ENCODE peak calls at places on chromosomes 2 and 18, in six cellular contexts. One of them, this sample, is unnamed.

GRCh38 chr2:70688427-70688826 is 79.6 kb downstream of the ADD2 start:
- DNase-seq in NCI-H510A treated with DMSO at 0.1 percent for 48 hours: no peak
- DNase-seq in NCI-H446 treated with DMSO at 0.1 percent for 48 hours: no peak
- DNase-seq in breast epithelium: no peak
- DNase-seq in cardiac fibroblast: no peak
- DNase-seq in fibroblast of the aortic adventitia: no peak
- DNase-seq in this sample: no peak

GRCh38 chr2:151465771-151466170 is 56.1 kb downstream of the RIF1 start:
- DNase-seq in NCI-H510A treated with DMSO at 0.1 percent for 48 hours: no peak
- DNase-seq in NCI-H446 treated with DMSO at 0.1 percent for 48 hours: no peak
- DNase-seq in breast epithelium: no peak
- DNase-seq in cardiac fibroblast: no peak
- DNase-seq in fibroblast of the aortic adventitia: no peak
- DNase-seq in this sample: no peak

GRCh38 chr2:230160112-230160660 is 59.6 kb downstream of the SP110 start:
- DNase-seq in NCI-H510A treated with DMSO at 0.1 percent for 48 hours: peak
- DNase-seq in NCI-H446 treated with DMSO at 0.1 percent for 48 hours: no peak
- DNase-seq in breast epithelium: no peak
- DNase-seq in cardiac fibroblast: peak
- DNase-seq in fibroblast of the aortic adventitia: peak
- DNase-seq in this sample: peak

GRCh38 chr18:46152808-46153617 is 48.8 kb downstream of the HAUS1 start:
- DNase-seq in NCI-H510A treated with DMSO at 0.1 percent for 48 hours: peak
- DNase-seq in NCI-H446 treated with DMSO at 0.1 percent for 48 hours: no peak
- DNase-seq in breast epithelium: no peak
- DNase-seq in cardiac fibroblast: no peak
- DNase-seq in fibroblast of the aortic adventitia: no peak
- DNase-seq in this sample: no peak

GRCh38 chr2:10091182-10091932 is 11.1 kb upstream of the CYS1 start:
- DNase-seq in NCI-H510A treated with DMSO at 0.1 percent for 48 hours: no peak
- DNase-seq in NCI-H446 treated with DMSO at 0.1 percent for 48 hours: no peak
- DNase-seq in breast epithelium: no peak
- DNase-seq in cardiac fibroblast: no peak
- DNase-seq in fibroblast of the aortic adventitia: no peak
- DNase-seq in this sample: no peak

GRCh38 chr2:126761981-126762878 is 106.3 kb downstream of the GYPC start:
- DNase-seq in NCI-H510A treated with DMSO at 0.1 percent for 48 hours: no peak
- DNase-seq in NCI-H446 treated with DMSO at 0.1 percent for 48 hours: no peak
- DNase-seq in breast epithelium: no peak
- DNase-seq in cardiac fibroblast: no peak
- DNase-seq in fibroblast of the aortic adventitia: no peak
- DNase-seq in this sample: no peak

GRCh38 chr18:48893559-48894265 is 57.1 kb downstream of the SMAD7 start:
- DNase-seq in NCI-H510A treated with DMSO at 0.1 percent for 48 hours: no peak
- DNase-seq in NCI-H446 treated with DMSO at 0.1 percent for 48 hours: no peak
- DNase-seq in breast epithelium: no peak
- DNase-seq in cardiac fibroblast: no peak
- DNase-seq in fibroblast of the aortic adventitia: no peak
- DNase-seq in this sample: no peak

GRCh38 chr18:28236487-28236886 is 59.6 kb upstream of the CDH2 start:
- DNase-seq in NCI-H510A treated with DMSO at 0.1 percent for 48 hours: no peak
- DNase-seq in NCI-H446 treated with DMSO at 0.1 percent for 48 hours: no peak
- DNase-seq in breast epithelium: no peak
- DNase-seq in cardiac fibroblast: no peak
- DNase-seq in fibroblast of the aortic adventitia: no peak
- DNase-seq in this sample: no peak

GRCh38 chr2:15797231-15797945 is 143.0 kb upstream of the MYCN start:
- DNase-seq in NCI-H510A treated with DMSO at 0.1 percent for 48 hours: no peak
- DNase-seq in NCI-H446 treated with DMSO at 0.1 percent for 48 hours: no peak
- DNase-seq in breast epithelium: no peak
- DNase-seq in cardiac fibroblast: no peak
- DNase-seq in fibroblast of the aortic adventitia: no peak
- DNase-seq in this sample: no peak

GRCh38 chr2:191748050-191748449 is 70.1 kb downstream of the NABP1 start:
- DNase-seq in NCI-H510A treated with DMSO at 0.1 percent for 48 hours: no peak
- DNase-seq in NCI-H446 treated with DMSO at 0.1 percent for 48 hours: no peak
- DNase-seq in breast epithelium: no peak
- DNase-seq in cardiac fibroblast: peak
- DNase-seq in fibroblast of the aortic adventitia: peak
- DNase-seq in this sample: no peak

GRCh38 chr2:240358821-240359342 is 76.6 kb upstream of the GPC1 start:
- DNase-seq in NCI-H510A treated with DMSO at 0.1 percent for 48 hours: no peak
- DNase-seq in NCI-H446 treated with DMSO at 0.1 percent for 48 hours: no peak
- DNase-seq in breast epithelium: no peak
- DNase-seq in cardiac fibroblast: no peak
- DNase-seq in fibroblast of the aortic adventitia: no peak
- DNase-seq in this sample: no peak

GRCh38 chr2:126907671-126908070 is 9.0 kb downstream of the TEX51 start:
- DNase-seq in NCI-H510A treated with DMSO at 0.1 percent for 48 hours: no peak
- DNase-seq in NCI-H446 treated with DMSO at 0.1 percent for 48 hours: no peak
- DNase-seq in breast epithelium: no peak
- DNase-seq in cardiac fibroblast: no peak
- DNase-seq in fibroblast of the aortic adventitia: no peak
- DNase-seq in this sample: no peak

GRCh38 chr18:36624451-36625167 is 204.2 kb downstream of the TPGS2 start:
- DNase-seq in NCI-H510A treated with DMSO at 0.1 percent for 48 hours: no peak
- DNase-seq in NCI-H446 treated with DMSO at 0.1 percent for 48 hours: no peak
- DNase-seq in breast epithelium: no peak
- DNase-seq in cardiac fibroblast: no peak
- DNase-seq in fibroblast of the aortic adventitia: no peak
- DNase-seq in this sample: no peak

GRCh38 chr2:68709421-68709911 is 25.1 kb upstream of the ARHGAP25 start:
- DNase-seq in NCI-H510A treated with DMSO at 0.1 percent for 48 hours: peak
- DNase-seq in NCI-H446 treated with DMSO at 0.1 percent for 48 hours: peak
- DNase-seq in breast epithelium: no peak
- DNase-seq in cardiac fibroblast: peak
- DNase-seq in fibroblast of the aortic adventitia: peak
- DNase-seq in this sample: peak

GRCh38 chr2:172745636-172746035 is 10.0 kb downstream of the RAPGEF4 start:
- DNase-seq in NCI-H510A treated with DMSO at 0.1 percent for 48 hours: no peak
- DNase-seq in NCI-H446 treated with DMSO at 0.1 percent for 48 hours: no peak
- DNase-seq in breast epithelium: no peak
- DNase-seq in cardiac fibroblast: no peak
- DNase-seq in fibroblast of the aortic adventitia: peak
- DNase-seq in this sample: no peak

GRCh38 chr2:156124458-156124857 is 208.1 kb downstream of the NR4A2 start:
- DNase-seq in NCI-H510A treated with DMSO at 0.1 percent for 48 hours: no peak
- DNase-seq in NCI-H446 treated with DMSO at 0.1 percent for 48 hours: no peak
- DNase-seq in breast epithelium: no peak
- DNase-seq in cardiac fibroblast: no peak
- DNase-seq in fibroblast of the aortic adventitia: no peak
- DNase-seq in this sample: no peak

GRCh38 chr2:45882707-45883106 is 231.2 kb downstream of the PRKCE start:
- DNase-seq in NCI-H510A treated with DMSO at 0.1 percent for 48 hours: no peak
- DNase-seq in NCI-H446 treated with DMSO at 0.1 percent for 48 hours: peak
- DNase-seq in breast epithelium: no peak
- DNase-seq in cardiac fibroblast: peak
- DNase-seq in fibroblast of the aortic adventitia: peak
- DNase-seq in this sample: no peak

GRCh38 chr2:223618172-223619035 is 16.2 kb upstream of the SCG2 start:
- DNase-seq in NCI-H510A treated with DMSO at 0.1 percent for 48 hours: no peak
- DNase-seq in NCI-H446 treated with DMSO at 0.1 percent for 48 hours: no peak
- DNase-seq in breast epithelium: no peak
- DNase-seq in cardiac fibroblast: no peak
- DNase-seq in fibroblast of the aortic adventitia: no peak
- DNase-seq in this sample: no peak

GRCh38 chr2:201661366-201661765 is 18.1 kb upstream of the TMEM237 start:
- DNase-seq in NCI-H510A treated with DMSO at 0.1 percent for 48 hours: no peak
- DNase-seq in NCI-H446 treated with DMSO at 0.1 percent for 48 hours: no peak
- DNase-seq in breast epithelium: no peak
- DNase-seq in cardiac fibroblast: peak
- DNase-seq in fibroblast of the aortic adventitia: no peak
- DNase-seq in this sample: no peak

GRCh38 chr2:233264667-233265066 is 13.2 kb downstream of the ATG16L1 start:
- DNase-seq in NCI-H510A treated with DMSO at 0.1 percent for 48 hours: no peak
- DNase-seq in NCI-H446 treated with DMSO at 0.1 percent for 48 hours: no peak
- DNase-seq in breast epithelium: no peak
- DNase-seq in cardiac fibroblast: no peak
- DNase-seq in fibroblast of the aortic adventitia: no peak
- DNase-seq in this sample: no peak

GRCh38 chr18:33317640-33318039 is 122.9 kb downstream of the CCDC178 start:
- DNase-seq in NCI-H510A treated with DMSO at 0.1 percent for 48 hours: no peak
- DNase-seq in NCI-H446 treated with DMSO at 0.1 percent for 48 hours: no peak
- DNase-seq in breast epithelium: no peak
- DNase-seq in cardiac fibroblast: no peak
- DNase-seq in fibroblast of the aortic adventitia: no peak
- DNase-seq in this sample: no peak

GRCh38 chr2:239311132-239312040 is 89.4 kb downstream of the HDAC4 start:
- DNase-seq in NCI-H510A treated with DMSO at 0.1 percent for 48 hours: peak
- DNase-seq in NCI-H446 treated with DMSO at 0.1 percent for 48 hours: no peak
- DNase-seq in breast epithelium: no peak
- DNase-seq in cardiac fibroblast: no peak
- DNase-seq in fibroblast of the aortic adventitia: no peak
- DNase-seq in this sample: no peak

GRCh38 chr2:180573951-180574350 is 406.5 kb upstream of the UBE2E3 start:
- DNase-seq in NCI-H510A treated with DMSO at 0.1 percent for 48 hours: no peak
- DNase-seq in NCI-H446 treated with DMSO at 0.1 percent for 48 hours: no peak
- DNase-seq in breast epithelium: no peak
- DNase-seq in cardiac fibroblast: peak
- DNase-seq in fibroblast of the aortic adventitia: peak
- DNase-seq in this sample: peak

GRCh38 chr18:3007491-3007890 is 5.5 kb downstream of the LPIN2 start:
- DNase-seq in NCI-H510A treated with DMSO at 0.1 percent for 48 hours: no peak
- DNase-seq in NCI-H446 treated with DMSO at 0.1 percent for 48 hours: no peak
- DNase-seq in breast epithelium: no peak
- DNase-seq in cardiac fibroblast: no peak
- DNase-seq in fibroblast of the aortic adventitia: no peak
- DNase-seq in this sample: no peak

GRCh38 chr18:7002107-7002506 is 115.5 kb downstream of the LAMA1 start:
- DNase-seq in NCI-H510A treated with DMSO at 0.1 percent for 48 hours: peak
- DNase-seq in NCI-H446 treated with DMSO at 0.1 percent for 48 hours: no peak
- DNase-seq in breast epithelium: no peak
- DNase-seq in cardiac fibroblast: no peak
- DNase-seq in fibroblast of the aortic adventitia: no peak
- DNase-seq in this sample: no peak

GRCh38 chr18:23977709-23978483 is 36.7 kb upstream of the TTC39C start:
- DNase-seq in NCI-H510A treated with DMSO at 0.1 percent for 48 hours: no peak
- DNase-seq in NCI-H446 treated with DMSO at 0.1 percent for 48 hours: no peak
- DNase-seq in breast epithelium: no peak
- DNase-seq in cardiac fibroblast: peak
- DNase-seq in fibroblast of the aortic adventitia: peak
- DNase-seq in this sample: no peak

GRCh38 chr18:8595445-8595844 is 13.8 kb upstream of the RAB12 start:
- DNase-seq in NCI-H510A treated with DMSO at 0.1 percent for 48 hours: no peak
- DNase-seq in NCI-H446 treated with DMSO at 0.1 percent for 48 hours: no peak
- DNase-seq in breast epithelium: no peak
- DNase-seq in cardiac fibroblast: no peak
- DNase-seq in fibroblast of the aortic adventitia: no peak
- DNase-seq in this sample: no peak

GRCh38 chr2:55720417-55720816 is 26.8 kb upstream of the PNPT1 start:
- DNase-seq in NCI-H510A treated with DMSO at 0.1 percent for 48 hours: no peak
- DNase-seq in NCI-H446 treated with DMSO at 0.1 percent for 48 hours: no peak
- DNase-seq in breast epithelium: no peak
- DNase-seq in cardiac fibroblast: no peak
- DNase-seq in fibroblast of the aortic adventitia: no peak
- DNase-seq in this sample: no peak